ENCODE peak calls at places on chromosome 18, in five cellular contexts. One of them, this sample, is unnamed.

GRCh38 chr18:24095976-24096375 is 42.9 kb upstream of the CABYR start:
- DNase-seq in non-pigmented ciliary epithelial cell: no peak
- DNase-seq in fibroblast of villous mesenchyme: no peak
- DNase-seq in endodermal cell: no peak
- DNase-seq in CD4-positive, alpha-beta T cell: no peak
- DNase-seq in this sample: no peak

GRCh38 chr18:41972067-41973000 is 17.3 kb downstream of the PIK3C3 start:
- DNase-seq in non-pigmented ciliary epithelial cell: no peak
- DNase-seq in fibroblast of villous mesenchyme: no peak
- DNase-seq in endodermal cell: no peak
- DNase-seq in CD4-positive, alpha-beta T cell: no peak
- DNase-seq in this sample: no peak

GRCh38 chr18:9887992-9888391 is 2.2 kb downstream of the TXNDC2 start:
- DNase-seq in non-pigmented ciliary epithelial cell: no peak
- DNase-seq in fibroblast of villous mesenchyme: no peak
- DNase-seq in endodermal cell: no peak
- DNase-seq in CD4-positive, alpha-beta T cell: no peak
- DNase-seq in this sample: no peak

GRCh38 chr18:75203456-75204261 is 5.3 kb downstream of the PTGR3 start:
- DNase-seq in non-pigmented ciliary epithelial cell: no peak
- DNase-seq in fibroblast of villous mesenchyme: peak
- DNase-seq in endodermal cell: no peak
- DNase-seq in CD4-positive, alpha-beta T cell: no peak
- DNase-seq in this sample: peak

GRCh38 chr18:42092848-42093247 is 137.8 kb downstream of the PIK3C3 start:
- DNase-seq in non-pigmented ciliary epithelial cell: no peak
- DNase-seq in fibroblast of villous mesenchyme: peak
- DNase-seq in endodermal cell: no peak
- DNase-seq in CD4-positive, alpha-beta T cell: no peak
- DNase-seq in this sample: no peak

GRCh38 chr18:58578835-58579560 is 49.9 kb downstream of the ALPK2 start:
- DNase-seq in non-pigmented ciliary epithelial cell: peak
- DNase-seq in fibroblast of villous mesenchyme: peak
- DNase-seq in endodermal cell: peak
- DNase-seq in CD4-positive, alpha-beta T cell: no peak
- DNase-seq in this sample: no peak

GRCh38 chr18:30533716-30534115 is 508.8 kb downstream of the DSC3 start:
- DNase-seq in non-pigmented ciliary epithelial cell: no peak
- DNase-seq in fibroblast of villous mesenchyme: no peak
- DNase-seq in endodermal cell: no peak
- DNase-seq in CD4-positive, alpha-beta T cell: no peak
- DNase-seq in this sample: no peak

GRCh38 chr18:30491815-30492551 is 550.6 kb downstream of the DSC3 start:
- DNase-seq in non-pigmented ciliary epithelial cell: no peak
- DNase-seq in fibroblast of villous mesenchyme: no peak
- DNase-seq in endodermal cell: no peak
- DNase-seq in CD4-positive, alpha-beta T cell: no peak
- DNase-seq in this sample: no peak

GRCh38 chr18:37769846-37770245 is 204.2 kb upstream of the CELF4 start:
- DNase-seq in non-pigmented ciliary epithelial cell: no peak
- DNase-seq in fibroblast of villous mesenchyme: no peak
- DNase-seq in endodermal cell: no peak
- DNase-seq in CD4-positive, alpha-beta T cell: no peak
- DNase-seq in this sample: no peak

GRCh38 chr18:78722959-78723706 is 256.5 kb upstream of the SALL3 start:
- DNase-seq in non-pigmented ciliary epithelial cell: no peak
- DNase-seq in fibroblast of villous mesenchyme: no peak
- DNase-seq in endodermal cell: peak
- DNase-seq in CD4-positive, alpha-beta T cell: no peak
- DNase-seq in this sample: no peak

GRCh38 chr18:37261246-37261927 is 304.2 kb downstream of the CELF4 start:
- DNase-seq in non-pigmented ciliary epithelial cell: no peak
- DNase-seq in fibroblast of villous mesenchyme: no peak
- DNase-seq in endodermal cell: no peak
- DNase-seq in CD4-positive, alpha-beta T cell: no peak
- DNase-seq in this sample: peak

GRCh38 chr18:76491801-76492668 is 3.0 kb downstream of the ZNF516 start:
- DNase-seq in non-pigmented ciliary epithelial cell: no peak
- DNase-seq in fibroblast of villous mesenchyme: no peak
- DNase-seq in endodermal cell: peak
- DNase-seq in CD4-positive, alpha-beta T cell: no peak
- DNase-seq in this sample: peak

GRCh38 chr18:42078711-42079110 is 123.7 kb downstream of the PIK3C3 start:
- DNase-seq in non-pigmented ciliary epithelial cell: peak
- DNase-seq in fibroblast of villous mesenchyme: peak
- DNase-seq in endodermal cell: no peak
- DNase-seq in CD4-positive, alpha-beta T cell: no peak
- DNase-seq in this sample: no peak

GRCh38 chr18:54679318-54680149 is 88.5 kb downstream of the DYNAP start:
- DNase-seq in non-pigmented ciliary epithelial cell: peak
- DNase-seq in fibroblast of villous mesenchyme: peak
- DNase-seq in endodermal cell: no peak
- DNase-seq in CD4-positive, alpha-beta T cell: no peak
- DNase-seq in this sample: peak

GRCh38 chr18:57561728-57562423 is 24.6 kb downstream of the FECH start:
- DNase-seq in non-pigmented ciliary epithelial cell: no peak
- DNase-seq in fibroblast of villous mesenchyme: peak
- DNase-seq in endodermal cell: peak
- DNase-seq in CD4-positive, alpha-beta T cell: no peak
- DNase-seq in this sample: peak

GRCh38 chr18:62715439-62715792 is at the start of gene PHLPP1:
- DNase-seq in non-pigmented ciliary epithelial cell: no peak
- DNase-seq in fibroblast of villous mesenchyme: no peak
- DNase-seq in endodermal cell: no peak
- DNase-seq in CD4-positive, alpha-beta T cell: no peak
- DNase-seq in this sample: no peak

GRCh38 chr18:74331404-74331803 is 15.8 kb downstream of the C18orf63 start:
- DNase-seq in non-pigmented ciliary epithelial cell: no peak
- DNase-seq in fibroblast of villous mesenchyme: peak
- DNase-seq in endodermal cell: no peak
- DNase-seq in CD4-positive, alpha-beta T cell: no peak
- DNase-seq in this sample: peak

GRCh38 chr18:14074187-14074586 is 58.0 kb downstream of the ZNF519 start:
- DNase-seq in non-pigmented ciliary epithelial cell: no peak
- DNase-seq in fibroblast of villous mesenchyme: no peak
- DNase-seq in endodermal cell: peak
- DNase-seq in CD4-positive, alpha-beta T cell: no peak
- DNase-seq in this sample: no peak

GRCh38 chr18:2641638-2642037 is 13.9 kb upstream of the SMCHD1 start:
- DNase-seq in non-pigmented ciliary epithelial cell: no peak
- DNase-seq in fibroblast of villous mesenchyme: peak
- DNase-seq in endodermal cell: no peak
- DNase-seq in CD4-positive, alpha-beta T cell: no peak
- DNase-seq in this sample: no peak

GRCh38 chr18:22149710-22150109 is 19.7 kb upstream of the GATA6 start:
- DNase-seq in non-pigmented ciliary epithelial cell: no peak
- DNase-seq in fibroblast of villous mesenchyme: no peak
- DNase-seq in endodermal cell: no peak
- DNase-seq in CD4-positive, alpha-beta T cell: no peak
- DNase-seq in this sample: no peak

GRCh38 chr18:64119916-64120315 is 29.0 kb downstream of the LINC00305 start:
- DNase-seq in non-pigmented ciliary epithelial cell: no peak
- DNase-seq in fibroblast of villous mesenchyme: no peak
- DNase-seq in endodermal cell: no peak
- DNase-seq in CD4-positive, alpha-beta T cell: no peak
- DNase-seq in this sample: peak

GRCh38 chr18:41073372-41073954 is 881.6 kb upstream of the PIK3C3 start:
- DNase-seq in non-pigmented ciliary epithelial cell: peak
- DNase-seq in fibroblast of villous mesenchyme: peak
- DNase-seq in endodermal cell: no peak
- DNase-seq in CD4-positive, alpha-beta T cell: no peak
- DNase-seq in this sample: no peak

GRCh38 chr18:76977108-76977621 is 154.8 kb downstream of the ZNF236 start:
- DNase-seq in non-pigmented ciliary epithelial cell: no peak
- DNase-seq in fibroblast of villous mesenchyme: no peak
- DNase-seq in endodermal cell: peak
- DNase-seq in CD4-positive, alpha-beta T cell: no peak
- DNase-seq in this sample: no peak

GRCh38 chr18:75727479-75727878 is 300.0 kb upstream of the SMIM21 start:
- DNase-seq in non-pigmented ciliary epithelial cell: no peak
- DNase-seq in fibroblast of villous mesenchyme: peak
- DNase-seq in endodermal cell: peak
- DNase-seq in CD4-positive, alpha-beta T cell: peak
- DNase-seq in this sample: peak

GRCh38 chr18:78780719-78781600 is 198.7 kb upstream of the SALL3 start:
- DNase-seq in non-pigmented ciliary epithelial cell: no peak
- DNase-seq in fibroblast of villous mesenchyme: no peak
- DNase-seq in endodermal cell: peak
- DNase-seq in CD4-positive, alpha-beta T cell: no peak
- DNase-seq in this sample: no peak

GRCh38 chr18:67104700-67105284 is 411.7 kb downstream of the DSEL start:
- DNase-seq in non-pigmented ciliary epithelial cell: peak
- DNase-seq in fibroblast of villous mesenchyme: peak
- DNase-seq in endodermal cell: peak
- DNase-seq in CD4-positive, alpha-beta T cell: peak
- DNase-seq in this sample: peak

GRCh38 chr18:22883189-22883588 is 49.9 kb upstream of the RBBP8 start:
- DNase-seq in non-pigmented ciliary epithelial cell: no peak
- DNase-seq in fibroblast of villous mesenchyme: no peak
- DNase-seq in endodermal cell: no peak
- DNase-seq in CD4-positive, alpha-beta T cell: no peak
- DNase-seq in this sample: no peak